ENCODE peak calls at places on chromosomes 3 and 15, in six cellular contexts. H, L, T, O, F and U are unnamed samples.

GRCh38 chr15:66232267-66232625 is 21.3 kb downstream of the MEGF11 start:
- DNase-seq in H (no peak), L (no peak), T (no peak), O (no peak), F (no peak), U (no peak)

GRCh38 chr3:172272699-172273098 is 175.6 kb downstream of the GHSR start:
- DNase-seq in H (no peak), L (no peak), T (no peak), O (no peak), F (no peak), U (no peak)

GRCh38 chr3:180870008-180870733 is 42.3 kb upstream of the FXR1 start:
- DNase-seq in H (peak), L (peak), T (peak), O (no peak), F (peak), U (no peak)

GRCh38 chr3:179068779-179069530 is 2.7 kb downstream of the ZMAT3 start:
- DNase-seq in H (no peak), L (no peak), T (no peak), O (no peak), F (no peak), U (peak)

GRCh38 chr3:131110087-131110486 is 83.4 kb downstream of the NEK11 start:
- DNase-seq in H (no peak), L (no peak), T (no peak), O (no peak), F (no peak), U (no peak)

GRCh38 chr3:36763111-36763849 is 1.1 kb downstream of the DCLK3 start:
- DNase-seq in H (no peak), L (no peak), T (peak), O (no peak), F (no peak), U (no peak)

GRCh38 chr3:46406786-46407611 is at the start of the genes CCR5AS and CCRL2:
- DNase-seq in H (peak), L (peak), T (no peak), O (no peak), F (peak), U (peak)

GRCh38 chr3:71724584-71725278 is 471 bp downstream of the EIF4E3 start:
- DNase-seq in H (peak), L (peak), T (no peak), O (no peak), F (peak), U (peak)

GRCh38 chr3:106819445-106819844 is 557.8 kb upstream of the CCDC54 start:
- DNase-seq in H (no peak), L (no peak), T (no peak), O (no peak), F (no peak), U (no peak)

GRCh38 chr3:135106445-135106844 is 311.4 kb downstream of the EPHB1 start:
- DNase-seq in H (no peak), L (peak), T (peak), O (no peak), F (no peak), U (no peak)

GRCh38 chr3:9143180-9143579 is 106.3 kb downstream of the SRGAP3 start:
- DNase-seq in H (no peak), L (no peak), T (no peak), O (no peak), F (no peak), U (no peak)

GRCh38 chr3:11637901-11638668 is 5.6 kb downstream of the VGLL4 start:
- DNase-seq in H (no peak), L (no peak), T (no peak), O (no peak), F (no peak), U (no peak)
- H3K27ac ChIP-seq in H (peak), L (no peak), T (no peak), O (peak), F (peak), U (peak)

GRCh38 chr15:99345242-99345641 is 94.0 kb downstream of the LRRC28 start:
- DNase-seq in H (no peak), L (no peak), T (no peak), O (no peak), F (no peak), U (no peak)

GRCh38 chr15:99343208-99343607 is 91.9 kb downstream of the LRRC28 start:
- DNase-seq in H (no peak), L (no peak), T (no peak), O (no peak), F (no peak), U (no peak)

GRCh38 chr15:99343836-99344551 is 92.7 kb downstream of the LRRC28 start:
- DNase-seq in H (peak), L (no peak), T (peak), O (no peak), F (no peak), U (peak)

GRCh38 chr15:99345832-99346462 is 94.7 kb downstream of the LRRC28 start:
- DNase-seq in H (no peak), L (no peak), T (no peak), O (no peak), F (no peak), U (no peak)

DNA sequence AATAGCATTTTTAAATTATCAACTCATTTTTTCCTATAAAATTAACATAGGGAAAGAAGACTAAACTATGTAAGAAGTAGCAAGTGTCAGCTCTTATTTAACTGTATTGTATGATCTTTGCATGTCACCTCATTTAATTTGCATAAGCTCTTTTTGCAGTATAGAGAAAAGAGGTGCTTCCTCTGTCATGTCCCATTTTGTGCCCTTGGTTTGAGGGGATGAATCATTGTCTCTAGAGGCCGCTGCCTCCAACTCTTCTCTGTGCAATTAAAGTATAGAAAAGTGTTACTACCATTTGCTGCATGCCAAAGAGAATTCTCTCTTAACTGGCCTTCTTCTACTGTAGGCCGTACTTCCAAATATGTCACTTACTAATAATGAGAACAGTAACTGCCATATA is 93.4 kb downstream of the LRRC28 start:
- DNase-seq in H (no peak), L (no peak), T (no peak), O (no peak), F (no peak), U (no peak)
- H3K27ac ChIP-seq in H (no peak), L (no peak), T (no peak), O (no peak), F (no peak), U (no peak)

GRCh38 chr15:63212050-63212973 is 22.9 kb downstream of the RAB8B start:
- DNase-seq in H (no peak), L (no peak), T (no peak), O (no peak), F (no peak), U (no peak)
- H3K27ac ChIP-seq in H (peak), L (peak), T (no peak), O (peak), F (peak), U (no peak)

DNA sequence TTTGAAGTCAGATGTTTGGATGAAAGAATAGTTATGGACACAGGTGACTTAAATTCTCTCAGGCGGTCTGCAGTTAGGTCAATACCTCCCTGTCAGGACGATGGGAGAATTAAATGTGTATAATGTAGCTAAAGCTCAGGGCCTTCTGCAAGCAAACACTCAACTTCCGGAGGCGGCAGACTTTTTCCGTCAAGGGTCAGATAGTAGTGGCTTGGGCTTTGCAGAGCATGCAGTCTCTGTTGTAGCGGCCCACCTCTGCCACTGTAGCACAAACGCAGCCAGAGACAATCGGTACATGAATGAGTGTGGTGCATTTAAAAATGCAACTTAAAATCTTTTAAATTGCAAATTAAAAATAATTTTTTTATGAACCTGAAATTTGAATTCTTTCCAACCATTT is 47.4 kb downstream of the CMTM8 start:
- DNase-seq in H (no peak), L (no peak), T (no peak), O (no peak), F (no peak), U (no peak)
- H3K27ac ChIP-seq in H (no peak), L (peak), T (no peak), O (no peak), F (no peak), U (no peak)

GRCh38 chr15:70293138-70293537 is 195.4 kb upstream of the TLE3 start:
- DNase-seq in H (no peak), L (no peak), T (no peak), O (no peak), F (no peak), U (no peak)
- H3K27ac ChIP-seq in H (no peak), L (no peak), T (no peak), O (no peak), F (no peak), U (no peak)